ENCODE peak calls at places on chromosomes 4 and X, in four cellular contexts. I is HCT116, T is HepG2, Z is K562. M is an unnamed sample.

GRCh38 chrX:16594490-16594889 is 55.5 kb upstream of the S100G start:
- DNase-seq in T (no peak), I (no peak), Z (no peak), M (no peak)

GRCh38 chr4:142350886-142351285 is 495.2 kb downstream of the INPP4B start:
- DNase-seq in T (no peak), I (no peak), Z (no peak), M (no peak)

GRCh38 chr4:32140636-32141035 is 1420.5 kb downstream of the PCDH7 start:
- DNase-seq in I (no peak), Z (no peak), T (no peak), M (no peak)

GRCh38 chr4:17232575-17233253 is 279.2 kb downstream of the QDPR start:
- DNase-seq in I (peak), T (no peak), Z (no peak), M (no peak)

GRCh38 chr4:1261107-1261928 is 12.4 kb upstream of the CTBP1 start:
- DNase-seq in T (no peak), I (no peak), Z (no peak), M (no peak)

GRCh38 chrX:106707771-106708454 is 18.6 kb upstream of the RNF128 start:
- DNase-seq in T (no peak), I (peak), Z (no peak), M (peak)

GRCh38 chr4:81504685-81505598 is 33.2 kb upstream of the RASGEF1B start:
- DNase-seq in Z (no peak), I (no peak), T (no peak), M (no peak)

GRCh38 chrX:31314921-31315320 is 243.1 kb upstream of the FTHL17 start:
- DNase-seq in T (no peak), I (no peak), Z (no peak), M (no peak)

GRCh38 chrX:23907106-23907495 is 637 bp downstream of the APOO start:
- DNase-seq in Z (peak), I (no peak), T (no peak), M (no peak)

GRCh38 chr4:113243312-113243711 is 193.9 kb downstream of the ANK2 start:
- DNase-seq in I (no peak), Z (no peak), T (no peak), M (no peak)

GRCh38 chr4:84379881-84380618 is 119.0 kb downstream of the NKX6-1 start:
- DNase-seq in Z (no peak), T (no peak), I (no peak), M (no peak)

GRCh38 chrX:54978448-54978847 is 15.5 kb downstream of the PFKFB1 start:
- DNase-seq in I (no peak), T (peak), Z (no peak), M (no peak)

GRCh38 chr4:84482564-84483563 is 16.2 kb downstream of the NKX6-1 start:
- DNase-seq in I (no peak), Z (no peak), T (no peak), M (no peak)

GRCh38 chrX:132592880-132593279 is 104.0 kb upstream of the MBNL3 start:
- DNase-seq in Z (no peak), T (peak), I (no peak), M (no peak)

GRCh38 chr4:108861339-108861738 is 98.5 kb upstream of the ETNPPL start:
- DNase-seq in T (no peak), Z (peak), I (no peak), M (no peak)

GRCh38 chr4:87908341-87908740 is 67.2 kb upstream of the SPP1 start:
- DNase-seq in T (no peak), Z (no peak), I (no peak), M (no peak)

GRCh38 chrX:154731203-154731602 is 19.7 kb downstream of the GAB3 start:
- DNase-seq in T (no peak), I (no peak), Z (no peak), M (no peak)

GRCh38 chr4:155999743-156000142 is 46.1 kb upstream of the CTSO start:
- DNase-seq in Z (no peak), I (peak), T (no peak), M (no peak)

GRCh38 chrX:123818243-123818642 is 41.6 kb upstream of the XIAP start:
- DNase-seq in Z (no peak), I (no peak), T (peak), M (peak)

GRCh38 chr4:170662250-170662649 is 572.5 kb upstream of the AADAT start:
- DNase-seq in T (no peak), I (no peak), Z (no peak), M (no peak)

GRCh38 chr4:52911684-52912294 is 49.7 kb downstream of the RASL11B start:
- DNase-seq in Z (peak), I (peak), T (peak), M (peak)

GRCh38 chr4:48570646-48571220 is 80.7 kb downstream of the ZAR1 start:
- DNase-seq in Z (no peak), T (no peak), I (no peak), M (peak)

GRCh38 chr4:82998898-82999297 is 11.7 kb downstream of the LIN54 start:
- DNase-seq in Z (no peak), I (no peak), T (no peak), M (no peak)

GRCh38 chr4:183110244-183110643 is 11.2 kb downstream of the WWC2 start:
- DNase-seq in T (no peak), Z (no peak), I (no peak), M (no peak)

GRCh38 chrX:153832732-153833131 is 2.4 kb upstream of the PDZD4 start:
- DNase-seq in Z (no peak), I (no peak), T (no peak), M (no peak)

GRCh38 chrX:110786486-110786885 is 9.1 kb downstream of the CHRDL1 start:
- DNase-seq in Z (no peak), I (no peak), T (no peak), M (no peak)

GRCh38 chr4:7187297-7187592 is 5.1 kb upstream of the SORCS2 start:
- DNase-seq in T (no peak), Z (no peak), I (no peak), M (no peak)

GRCh38 chrX:29225670-29226069 is 638.4 kb downstream of the IL1RAPL1 start:
- DNase-seq in T (no peak), I (no peak), Z (no peak), M (no peak)

GRCh38 chr4:89929425-89930272 is 35.0 kb downstream of the MMRN1 start:
- DNase-seq in T (no peak), I (no peak), Z (no peak), M (no peak)

GRCh38 chr4:52028970-52029369 is 8.8 kb upstream of the LRRC66 start:
- DNase-seq in I (no peak), T (no peak), Z (no peak), M (no peak)

GRCh38 chr4:184114431-184114830 is 103.2 kb downstream of the ENPP6 start:
- DNase-seq in T (no peak), I (no peak), Z (no peak), M (no peak)

GRCh38 chr4:186096681-186097080 is 7.8 kb upstream of the FAM149A start:
- DNase-seq in T (no peak), I (no peak), Z (no peak), M (no peak)

GRCh38 chr4:151043803-151044535 is 28.9 kb upstream of the LRBA start:
- DNase-seq in I (no peak), T (peak), Z (no peak), M (no peak)

GRCh38 chrX:35098419-35098818 is 155.8 kb downstream of the FAM47B start:
- DNase-seq in T (no peak), I (no peak), Z (no peak), M (no peak)

GRCh38 chrX:9911479-9911878 is 55.7 kb upstream of the CLDN34 start:
- DNase-seq in Z (no peak), I (no peak), T (no peak), M (no peak)

GRCh38 chr4:142743071-142743825 is 102.9 kb downstream of the INPP4B start:
- DNase-seq in T (no peak), I (no peak), Z (no peak), M (no peak)

GRCh38 chrX:16023790-16024734 is 99.3 kb upstream of the GRPR start:
- DNase-seq in I (peak), T (peak), Z (no peak), M (no peak)

GRCh38 chr4:23921993-23922392 is 32.1 kb upstream of the PPARGC1A start:
- DNase-seq in I (no peak), T (no peak), Z (no peak), M (no peak)

DNA sequence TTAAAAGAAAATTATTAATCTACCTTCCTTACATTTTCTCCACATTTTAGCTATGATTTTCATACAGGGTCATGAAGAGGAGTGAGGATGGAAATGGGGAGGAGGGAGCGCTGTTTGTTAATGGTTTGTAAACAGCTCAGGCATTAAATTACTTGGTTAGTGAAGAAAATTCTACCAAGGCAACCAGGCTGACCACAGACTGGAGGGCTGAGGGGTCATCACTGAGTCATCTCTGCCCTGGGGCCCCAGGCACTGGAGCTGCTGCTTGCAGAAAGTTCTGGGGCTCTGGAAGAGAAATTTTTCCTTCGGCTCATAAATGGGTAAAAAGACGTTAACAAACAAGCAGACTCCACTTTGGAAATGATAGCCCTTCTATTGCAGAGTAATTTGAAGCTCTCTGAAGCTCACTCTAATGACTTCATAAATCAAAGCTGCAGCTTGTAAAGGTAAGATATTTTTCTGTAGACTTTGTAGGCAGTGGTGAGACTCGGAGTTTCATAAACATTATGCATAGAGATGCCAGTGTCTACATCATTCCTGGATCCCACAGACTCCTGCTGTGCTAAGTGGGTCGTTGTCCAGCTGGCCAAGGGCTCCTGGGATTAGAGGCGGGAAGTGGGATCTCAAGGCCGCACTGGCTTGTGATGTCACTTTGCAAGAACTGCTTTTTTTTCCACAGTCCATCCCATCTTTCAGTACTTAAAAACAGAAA is 159.6 kb downstream of the PTTG2 start:
- DNase-seq in T (no peak), I (no peak), Z (no peak), M (no peak)
- TF ChIP-seq TCF7L2 in T (no peak), I (no peak), Z (no peak), M (peak)

DNA sequence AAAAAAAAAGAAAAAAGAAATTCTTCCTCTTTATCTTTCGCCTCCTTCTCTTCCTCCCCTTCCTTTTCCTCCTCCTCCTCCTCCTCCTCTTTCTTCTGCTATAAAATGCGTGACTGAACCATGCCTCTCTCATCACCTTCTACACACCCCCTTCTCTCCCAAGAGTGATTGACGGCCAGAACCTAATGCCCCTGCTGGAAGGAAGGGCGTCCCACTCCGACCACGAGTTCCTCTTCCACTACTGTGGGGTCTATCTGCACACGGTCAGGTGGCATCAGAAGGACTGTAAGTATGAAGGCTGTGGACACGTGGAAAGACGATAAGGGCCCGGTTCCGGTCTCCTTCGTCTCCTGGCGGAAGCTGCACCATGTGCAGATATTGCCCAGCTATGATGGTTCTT is 12.2 kb upstream of the ARSF start:
- DNase-seq in I (no peak), T (no peak), Z (no peak), M (no peak)
- TF ChIP-seq TCF7L2 in I (no peak), T (no peak), Z (no peak), M (no peak)

GRCh38 chr4:4990857-4991540 is 28.3 kb downstream of the CYTL1 start:
- DNase-seq in I (peak), Z (peak), T (no peak), M (no peak)
- TF ChIP-seq TCF7L2 in I (no peak), Z (no peak), T (no peak), M (no peak)

GRCh38 chrX:150966235-150966634 is 16.9 kb upstream of the HMGB3 start:
- DNase-seq in Z (no peak), T (no peak), I (no peak), M (no peak)
- TF ChIP-seq TCF7L2 in Z (no peak), T (no peak), I (no peak), M (no peak)

DNA sequence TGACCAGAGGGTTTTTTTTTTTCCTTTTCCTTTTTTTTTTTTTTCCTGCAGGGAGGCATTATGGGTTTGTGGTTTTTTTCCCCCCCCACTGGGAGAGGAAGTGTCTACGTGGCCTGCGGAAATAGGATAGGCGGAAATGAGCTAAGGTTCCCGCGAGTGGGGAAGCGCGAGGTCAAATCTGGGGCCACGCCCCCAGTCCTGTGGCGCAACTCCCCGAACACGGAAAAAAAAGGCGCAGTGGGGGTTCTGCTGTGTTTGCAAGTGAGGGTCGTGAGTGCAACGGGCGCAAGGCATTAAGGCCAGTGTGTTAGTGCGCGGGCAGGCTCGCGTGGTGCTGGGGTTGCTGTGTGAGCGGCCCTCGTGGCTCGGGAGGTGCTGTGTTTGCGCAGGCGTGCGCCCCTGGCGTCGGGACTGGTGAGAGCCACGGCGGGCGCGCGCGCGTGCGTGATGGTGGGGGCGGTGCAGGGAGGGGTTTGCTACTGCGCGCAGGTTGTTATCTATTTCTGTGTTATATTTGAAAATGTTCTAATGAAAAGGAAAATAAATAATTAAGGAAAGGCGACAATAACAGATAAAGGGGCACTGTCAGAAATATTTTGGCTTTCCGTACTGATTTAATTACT is 685 bp upstream of the MORF4L2 start:
- DNase-seq in I (peak), T (no peak), Z (peak), M (no peak)
- TF ChIP-seq TCF7L2 in I (no peak), T (no peak), Z (no peak), M (no peak)

M was measured in Panc1.